ENCODE peak calls at places on chromosomes 3 and 15, in nine cellular contexts. S is hepatocyte; Z is Peyer's patch; B is effector memory CD4-positive, alpha-beta T cell; T is ovary; V is GM23248; M is sigmoid colon; E is choroid plexus epithelial cell; L is skeletal muscle cell. G is an unnamed sample.
A peak's percentile ranks its signal among the peaks of the same experiment; 100 is the strongest.

GRCh38 chr3:89340431-89340830 is 233.0 kb downstream of the EPHA3 start:
- DNase-seq in S (no peak), Z (no peak), B (no peak), T (no peak), V (no peak), M (no peak), E (peak; percentile 49), L (peak; percentile 27), G (no peak)

GRCh38 chr3:111246967-111247760 is 175.5 kb downstream of the NECTIN3 start:
- DNase-seq in S (no peak), Z (no peak), B (no peak), T (no peak), V (peak; percentile 90), M (no peak), E (peak; percentile 95), L (peak; percentile 86), G (no peak)

GRCh38 chr3:93907132-93907531 is 66.6 kb downstream of the PROS1 start:
- DNase-seq in S (no peak), Z (no peak), B (no peak), T (no peak), V (no peak), M (no peak), E (no peak), L (no peak), G (no peak)

GRCh38 chr15:80777836-80778620 is 1.1 kb upstream of the CEMIP start:
- DNase-seq in S (no peak), Z (no peak), B (no peak), T (no peak), V (peak; percentile 27), M (no peak), E (peak; percentile 41), L (no peak), G (no peak)

GRCh38 chr3:150385296-150386242 is 22.5 kb upstream of the TSC22D2 start:
- DNase-seq in S (no peak), Z (no peak), B (no peak), T (no peak), V (no peak), M (no peak), E (no peak), L (no peak), G (no peak)

GRCh38 chr15:85625856-85626255 is 168.9 kb downstream of the KLHL25 start:
- DNase-seq in S (no peak), Z (no peak), B (no peak), T (no peak), V (peak; percentile 83), M (no peak), E (peak; percentile 85), L (peak; percentile 80), G (no peak)

GRCh38 chr3:107884719-107885460 is 205.9 kb downstream of the CD47 start:
- DNase-seq in S (no peak), Z (no peak), B (no peak), T (no peak), V (peak; percentile 78), M (no peak), E (peak; percentile 33), L (peak; percentile 61), G (no peak)

GRCh38 chr3:134463676-134464611 is 21.8 kb downstream of the ANAPC13 start:
- DNase-seq in S (peak; percentile 78), Z (peak; percentile 76), B (no peak), T (peak; percentile 90), V (peak; percentile 98), M (peak; percentile 94), E (peak; percentile 95), L (peak; percentile 98), G (peak; percentile 92)

GRCh38 chr3:5205165-5205941 is 17.8 kb downstream of the EDEM1 start:
- DNase-seq in S (no peak), Z (no peak), B (no peak), T (no peak), V (peak; percentile 73), M (no peak), E (no peak), L (no peak), G (no peak)

GRCh38 chr15:65366122-65366892 is 11.5 kb downstream of the IGDCC3 start:
- DNase-seq in S (no peak), Z (no peak), B (no peak), T (no peak), V (no peak), M (peak; percentile 37), E (no peak), L (no peak), G (peak; percentile 66)

GRCh38 chr3:117706037-117706436 is 996.5 kb downstream of the TUSC7 start:
- DNase-seq in S (no peak), Z (no peak), B (no peak), T (no peak), V (peak; percentile 96), M (no peak), E (peak; percentile 83), L (peak; percentile 86), G (no peak)

GRCh38 chr3:117706731-117707130 is 997.2 kb downstream of the TUSC7 start:
- DNase-seq in S (no peak), Z (no peak), B (no peak), T (no peak), V (peak; percentile 34), M (no peak), E (no peak), L (peak; percentile 31), G (no peak)

GRCh38 chr3:117708601-117709000 is 999.0 kb downstream of the TUSC7 start:
- DNase-seq in S (no peak), Z (no peak), B (no peak), T (no peak), V (peak; percentile 33), M (no peak), E (no peak), L (no peak), G (no peak)

GRCh38 chr3:117709108-117709507 is 999.5 kb downstream of the TUSC7 start:
- DNase-seq in S (no peak), Z (no peak), B (no peak), T (no peak), V (no peak), M (no peak), E (no peak), L (no peak), G (no peak)
- H3K4me3 ChIP-seq in S (no peak overlapping the region), Z (no peak overlapping the region), B (no peak overlapping the region), T (no peak overlapping the region), V (no peak overlapping the region), M (no peak overlapping the region), E (no peak overlapping the region), L (no peak overlapping the region), G (no peak overlapping the region)

GRCh38 chr15:71143373-71144310 is 28.4 kb downstream of the THSD4 start:
- DNase-seq in S (no peak), Z (no peak), B (no peak), T (no peak), V (no peak), M (no peak), E (no peak), L (no peak), G (no peak)

GRCh38 chr15:71139264-71139663 is 24.0 kb downstream of the THSD4 start:
- DNase-seq in S (no peak), Z (no peak), B (no peak), T (no peak), V (no peak), M (no peak), E (no peak), L (no peak), G (no peak)

GRCh38 chr15:71138473-71138872 is 23.2 kb downstream of the THSD4 start:
- DNase-seq in S (no peak), Z (no peak), B (no peak), T (no peak), V (no peak), M (no peak), E (no peak), L (no peak), G (no peak)

GRCh38 chr15:71142780-71143179 is 27.5 kb downstream of the THSD4 start:
- DNase-seq in S (no peak), Z (no peak), B (no peak), T (no peak), V (no peak), M (no peak), E (no peak), L (no peak), G (no peak)

GRCh38 chr15:71141572-71141971 is 26.3 kb downstream of the THSD4 start:
- DNase-seq in S (no peak), Z (no peak), B (no peak), T (no peak), V (no peak), M (peak; percentile 17), E (no peak), L (no peak), G (no peak)
- H3K4me3 ChIP-seq in S (no peak overlapping the region), Z (no peak overlapping the region), B (no peak overlapping the region), T (no peak overlapping the region), V (no peak overlapping the region), M (no peak overlapping the region), E (no peak overlapping the region), L (no peak overlapping the region), G (no peak overlapping the region)

GRCh38 chr15:41603411-41603935 is 44.5 kb downstream of the TYRO3 start:
- DNase-seq in S (no peak), Z (no peak), B (no peak), T (no peak), V (no peak), M (no peak), E (no peak), L (no peak), G (no peak)

GRCh38 chr15:41609123-41609522 is 50.1 kb downstream of the TYRO3 start:
- DNase-seq in S (no peak), Z (no peak), B (no peak), T (no peak), V (no peak), M (no peak), E (no peak), L (no peak), G (no peak)

GRCh38 chr15:41607033-41607432 is 48.0 kb downstream of the TYRO3 start:
- DNase-seq in S (peak; percentile 17), Z (no peak), B (no peak), T (no peak), V (peak; percentile 96), M (no peak), E (peak; percentile 79), L (peak; percentile 83), G (no peak)

GRCh38 chr15:41605566-41605965 is 46.6 kb downstream of the TYRO3 start:
- DNase-seq in S (no peak), Z (no peak), B (no peak), T (no peak), V (no peak), M (no peak), E (no peak), L (no peak), G (no peak)

GRCh38 chr15:41603941-41604660 is 45.1 kb downstream of the TYRO3 start:
- DNase-seq in S (peak; percentile 81), Z (peak; percentile 80), B (peak; percentile 24), T (peak; percentile 68), V (peak; percentile 95), M (peak; percentile 81), E (peak; percentile 91), L (peak; percentile 79), G (peak; percentile 78)
- H3K4me3 ChIP-seq in S (no peak overlapping the region), Z (no peak overlapping the region), B (peak overlapping the region; percentile 16), T (peak overlapping the region; percentile 17), V (peak overlapping the region; percentile 72), M (peak overlapping the region; percentile 28), E (peak overlapping the region; percentile 52), L (peak overlapping the region; percentile 41), G (peak overlapping the region; percentile 33)

DNA sequence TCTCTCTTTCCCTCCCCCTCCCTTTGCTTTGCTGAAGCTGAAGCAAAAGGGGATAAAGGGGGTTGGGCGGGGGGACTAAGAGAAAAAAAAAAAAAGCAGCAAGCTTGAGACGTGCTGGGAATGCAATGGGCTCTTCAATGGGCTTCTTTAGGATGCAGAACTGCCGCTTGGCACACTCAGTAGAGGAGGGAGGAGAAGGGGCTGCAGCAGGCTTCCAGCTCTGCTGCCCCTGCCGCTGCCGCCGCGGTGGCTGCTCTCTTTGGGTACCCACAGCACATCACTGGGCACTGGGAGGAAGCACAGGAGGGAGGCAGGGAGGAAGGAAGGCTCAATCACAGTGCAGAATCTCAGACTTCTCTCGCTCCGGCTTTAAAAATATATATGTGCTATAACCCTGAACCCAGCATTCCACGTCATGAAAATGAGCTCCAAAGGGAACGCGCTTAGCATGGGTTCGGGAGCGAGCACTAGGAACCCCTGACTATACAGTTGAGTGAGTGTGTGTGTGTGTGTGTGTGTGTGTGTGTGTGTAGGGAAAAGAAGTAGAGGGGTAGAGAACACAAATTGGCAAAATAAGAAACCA is 3.5 kb downstream of the SLITRK3 start:
- DNase-seq in S (no peak), Z (no peak), B (no peak), T (no peak), V (no peak), M (no peak), E (no peak), L (no peak), G (peak; percentile 39)
- H3K4me3 ChIP-seq in S (peak overlapping the region; percentile 0), Z (peak overlapping the region; percentile 4), B (no peak overlapping the region), T (no peak overlapping the region), V (no peak overlapping the region), M (peak overlapping the region; percentile 54), E (no peak overlapping the region), L (peak overlapping the region; percentile 18), G (no peak overlapping the region)